ENCODE peak calls at places on chromosome 17, in ten cellular contexts. N, C, S, Q, I, H, F, V, X and U are unnamed samples.

GRCh38 chr17:81801327-81801726 is 2.6 kb upstream of the GCGR start:
- ATAC-seq in S (no peak), N (no peak), Q (no peak), F (no peak), V (no peak), I (no peak), H (no peak), X (no peak), C (no peak), U (no peak)

GRCh38 chr17:75124041-75124818 is 7.3 kb downstream of the NT5C start:
- ATAC-seq in S (no peak), Q (peak; percentile 37), V (peak; percentile 91), F (peak; percentile 86), H (peak; percentile 53), N (peak; percentile 84), I (peak; percentile 90), X (peak; percentile 73), C (peak; percentile 94), U (peak; percentile 55)

GRCh38 chr17:58084317-58084981 is 1.2 kb downstream of the DYNLL2 start:
- ATAC-seq in X (peak; percentile 55), S (no peak), I (no peak), Q (peak; percentile 39), F (peak; percentile 34), H (peak; percentile 36), N (peak; percentile 50), V (peak; percentile 5), C (peak; percentile 49), U (no peak)

GRCh38 chr17:28810437-28810836 is 32.2 kb downstream of the FAM222B start:
- ATAC-seq in X (no peak), S (no peak), N (no peak), F (peak; percentile 19), H (no peak), V (no peak), Q (no peak), I (peak; percentile 45), C (no peak), U (no peak)

GRCh38 chr17:37754363-37754762 is 9.5 kb upstream of the HNF1B start:
- ATAC-seq in I (peak; percentile 60), N (no peak), V (no peak), H (no peak), X (no peak), Q (no peak), C (no peak), F (no peak), S (no peak), U (no peak)

GRCh38 chr17:61335105-61335844 is 64.4 kb upstream of the TBX2 start:
- ATAC-seq in F (no peak), S (no peak), I (peak; percentile 32), V (no peak), C (no peak), Q (peak; percentile 61), H (no peak), N (no peak), X (no peak), U (no peak)

GRCh38 chr17:46943511-46944393 is 20.8 kb downstream of the GOSR2 start:
- ATAC-seq in V (peak; percentile 3), S (no peak), N (no peak), F (peak; percentile 45), H (peak; percentile 34), C (peak; percentile 8), I (no peak), Q (peak; percentile 77), X (no peak), U (no peak)

GRCh38 chr17:74758846-74759163 is 10.4 kb downstream of the NHERF1 start:
- ATAC-seq in C (peak; percentile 61), H (peak; percentile 38), Q (no peak), N (peak; percentile 38), V (peak; percentile 9), X (peak; percentile 30), I (peak; percentile 54), S (no peak), F (peak; percentile 61), U (no peak)

GRCh38 chr17:28468781-28469180 is 4.7 kb upstream of the SLC13A2 start:
- ATAC-seq in X (no peak), N (no peak), S (no peak), C (no peak), Q (no peak), H (no peak), V (no peak), I (peak; percentile 72), F (peak; percentile 74), U (no peak)